ENCODE peak calls at places on chromosomes 6 and 20, in four cellular contexts. H is adrenal gland, I is uterus, G is spleen. N is an unnamed sample.
A peak's percentile ranks its signal among the peaks of the same experiment; 100 is the strongest.

GRCh38 chr6:95978230-95978629 is 37.5 kb upstream of the FUT9 start:
- DNase-seq in H (no peak), G (no peak), I (no peak), N (no peak)

GRCh38 chr6:53811082-53811481 is 16.3 kb downstream of the LRRC1 start:
- DNase-seq in G (no peak), I (no peak), H (no peak), N (no peak)

GRCh38 chr20:542777-543368 is 717 bp downstream of the CSNK2A1 start:
- DNase-seq in I (no peak), H (peak; percentile 45), G (peak; percentile 88), N (no peak)

GRCh38 chr6:15504581-15505350 is 158.1 kb downstream of the DTNBP1 start:
- DNase-seq in G (peak; percentile 76), H (peak; percentile 81), I (peak; percentile 76), N (no peak)

GRCh38 chr6:16723833-16724232 is 37.4 kb downstream of the ATXN1 start:
- DNase-seq in G (no peak), I (peak; percentile 64), H (no peak), N (no peak)

GRCh38 chr20:62745279-62745958 is 36.8 kb downstream of the NTSR1 start:
- DNase-seq in H (no peak), I (no peak), G (no peak), N (no peak)

GRCh38 chr6:37522836-37523235 is 23.1 kb upstream of the CCDC167 start:
- DNase-seq in I (no peak), G (no peak), H (no peak), N (no peak)

GRCh38 chr6:160692369-160692959 is 9.6 kb upstream of the PLG start:
- DNase-seq in G (no peak), I (no peak), H (no peak), N (no peak)

GRCh38 chr6:168326294-168327261 is 7.0 kb upstream of the DACT2 start:
- DNase-seq in G (no peak), I (no peak), H (no peak), N (no peak)

GRCh38 chr20:47231382-47232042 is 125.0 kb downstream of the ZMYND8 start:
- DNase-seq in I (no peak), G (no peak), H (no peak), N (no peak)

GRCh38 chr6:112581015-112581414 is 233.9 kb downstream of the RFPL4B start:
- DNase-seq in I (no peak), H (no peak), G (no peak), N (no peak)

GRCh38 chr6:52409499-52409898 is 10.6 kb upstream of the EFHC1 start:
- DNase-seq in G (no peak), I (no peak), H (no peak), N (no peak)

GRCh38 chr6:53134601-53135235 is 13.9 kb downstream of the GCM1 start:
- DNase-seq in I (no peak), G (no peak), H (no peak), N (peak; percentile 80)

GRCh38 chr20:12049125-12049524 is 131.4 kb downstream of the BTBD3 start:
- DNase-seq in H (no peak), I (no peak), G (no peak), N (no peak)

GRCh38 chr6:158649289-158650143 is at the start of gene SYTL3:
- DNase-seq in I (peak; percentile 43), G (peak; percentile 92), H (peak; percentile 49), N (no peak)
- TF ChIP-seq POLR2A in I (no peak), G (no peak), H (no peak), N (no peak)

DNA sequence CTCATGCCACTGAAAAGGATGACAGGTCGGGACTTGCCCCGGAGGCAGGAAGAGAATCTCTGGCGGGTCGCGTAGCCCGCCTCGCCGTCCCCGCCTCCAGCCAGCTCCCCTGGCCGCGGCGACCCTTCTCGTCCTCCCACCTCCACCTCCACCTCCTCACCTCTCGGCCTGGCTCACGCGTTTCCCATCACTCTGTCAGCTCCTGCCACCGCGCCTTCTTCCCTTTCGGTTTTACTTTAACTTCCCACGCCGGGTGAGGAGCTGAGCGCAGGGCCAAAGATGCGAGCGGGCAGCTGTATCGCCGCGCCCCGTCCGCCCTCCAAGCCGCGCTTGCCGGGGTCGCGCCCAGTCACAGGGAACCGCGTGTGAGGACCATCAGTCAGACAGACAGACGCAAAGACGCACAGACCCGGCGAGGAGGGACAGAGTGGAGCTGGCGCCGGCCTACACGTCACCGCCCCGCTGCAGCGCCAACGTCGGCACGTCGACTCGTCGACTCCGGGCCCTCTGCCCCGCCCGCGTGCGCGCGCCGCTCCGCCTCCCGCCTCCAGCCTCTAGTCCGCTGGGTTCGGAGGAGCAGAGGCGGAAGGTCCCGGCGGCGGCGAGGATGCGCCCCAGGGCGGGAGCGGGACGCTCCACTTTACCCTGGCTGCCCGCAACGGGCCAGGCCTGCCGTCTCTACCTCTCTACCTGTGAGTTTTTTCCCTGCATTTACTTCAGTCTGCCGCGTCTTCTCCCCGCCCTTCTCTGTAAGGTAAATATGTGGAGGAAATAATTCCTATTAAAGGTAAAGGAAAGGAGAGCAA is at the start of gene ASCC3:
- DNase-seq in G (peak; percentile 99), H (peak; percentile 94), I (peak; percentile 86), N (peak; percentile 96)
- TF ChIP-seq POLR2A in G (no peak), H (peak; percentile 54), I (peak; percentile 72), N (peak; percentile 96)

DNA sequence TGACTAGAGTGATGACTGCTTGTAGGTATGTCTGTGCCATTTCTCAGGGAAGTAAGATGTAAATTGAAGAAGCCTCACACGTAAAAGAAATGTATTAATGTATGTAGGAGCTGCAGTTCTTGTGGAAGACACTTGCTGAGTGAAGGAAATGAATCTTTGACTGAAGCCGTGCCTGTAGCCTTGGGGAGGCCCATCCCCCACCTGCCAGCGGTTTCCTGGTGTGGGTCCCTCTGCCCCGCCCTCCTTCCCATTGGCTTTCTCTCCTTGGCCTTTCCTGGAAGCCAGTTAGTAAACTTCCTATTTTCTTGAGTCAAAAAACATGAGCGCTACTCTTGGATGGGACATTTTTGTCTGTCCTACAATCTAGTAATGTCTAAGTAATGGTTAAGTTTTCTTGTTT is 16.6 kb downstream of the IRF4 start:
- DNase-seq in I (no peak), H (no peak), G (no peak), N (no peak)
- TF ChIP-seq POLR2A in I (no peak), H (no peak), G (no peak), N (no peak)

DNA sequence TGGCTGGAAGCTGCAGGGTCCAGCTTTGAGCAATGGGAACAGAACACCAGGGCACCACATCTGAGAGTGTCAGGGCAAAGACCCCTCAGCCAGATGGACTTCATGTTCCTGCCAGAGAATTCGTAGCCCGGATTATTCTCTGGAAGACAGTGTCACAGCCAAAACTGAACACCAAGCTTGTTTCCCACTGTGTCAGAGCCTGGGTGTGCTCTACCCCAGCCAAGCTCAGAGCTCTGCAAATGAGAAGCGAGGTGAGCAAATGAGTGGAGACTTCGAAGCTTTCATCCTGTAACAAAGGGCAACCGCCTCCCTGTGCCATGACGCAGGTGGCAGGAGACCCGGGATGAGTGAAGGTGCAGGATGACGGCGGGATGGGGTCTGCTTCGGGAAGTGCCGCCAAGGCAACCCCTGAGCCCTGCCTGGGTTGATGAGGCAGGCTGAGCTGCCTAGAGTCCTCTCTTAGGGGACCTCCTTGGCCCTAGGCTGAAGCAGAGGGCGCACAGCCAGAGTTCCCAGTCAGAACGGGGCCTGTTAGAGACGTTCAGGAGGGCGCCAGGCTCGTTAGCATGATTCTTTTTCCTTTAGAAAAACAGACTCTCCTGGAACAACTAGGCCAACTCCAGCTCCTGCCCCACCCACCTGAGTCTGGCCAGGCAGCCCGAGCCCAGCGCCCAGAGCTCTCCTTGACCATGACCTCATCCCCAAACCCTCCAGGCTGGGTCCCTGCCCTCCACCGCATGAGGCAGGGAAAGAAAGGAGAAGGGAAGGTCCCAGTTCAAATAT is 187.7 kb downstream of the SOD2 start:
- DNase-seq in I (no peak), G (no peak), H (no peak), N (no peak)
- TF ChIP-seq POLR2A in I (no peak), G (no peak), H (no peak), N (no peak)

DNA sequence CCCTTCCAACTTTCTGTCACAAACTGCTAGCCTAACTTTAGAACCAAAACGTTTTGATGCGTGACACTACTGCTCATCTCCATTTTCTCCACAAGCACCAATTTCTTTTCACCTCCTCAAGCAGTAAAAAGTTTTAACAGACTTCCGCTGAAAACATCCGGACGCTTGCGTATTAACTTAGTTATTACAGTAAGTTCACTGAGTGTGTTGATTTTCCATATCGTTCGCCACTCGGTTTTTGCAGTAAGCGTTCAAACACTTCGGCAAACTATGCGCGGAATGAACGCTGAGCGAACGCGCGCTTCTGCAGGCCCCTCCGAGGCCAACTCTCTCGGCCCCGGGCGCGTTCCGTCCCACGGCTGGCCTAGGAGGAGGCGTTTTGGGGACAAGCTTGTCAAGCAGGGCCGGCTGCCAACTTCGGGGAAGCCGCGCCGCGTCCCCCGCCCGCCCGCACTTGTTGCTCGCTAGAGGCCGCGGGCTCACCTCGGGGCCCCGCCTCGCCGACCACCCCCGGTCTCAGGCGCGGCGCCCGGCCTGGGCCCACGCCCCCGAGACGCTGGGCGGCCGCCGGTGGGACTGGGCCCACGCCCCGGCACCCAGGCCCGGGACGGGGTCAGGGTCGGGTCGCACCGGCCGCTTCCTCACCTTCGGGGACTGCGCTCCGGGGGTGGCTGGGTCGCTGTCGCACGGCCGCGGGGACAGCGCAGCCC is 945 bp downstream of the PHF10 start:
- DNase-seq in H (peak; percentile 85), G (peak; percentile 94), I (peak; percentile 73), N (peak; percentile 89)
- TF ChIP-seq POLR2A in H (no peak), G (no peak), I (peak; percentile 32), N (peak; percentile 54)